ENCODE peak calls at places on chromosomes 13 and 19, in ten cellular contexts. X is endothelial cell of umbilical vein; Y is foreskin melanocyte; T is NCI-H1694 treated with DMSO at 0.1 percent for 48 hours; E is naive thymus-derived CD8-positive, alpha-beta T cell; G is neuronal stem cell; K is amniotic stem cell; U is KBM-7; Q is NCI-H1092; B is nucleus accumbens. V is an unnamed sample.

GRCh38 chr13:43669101-43669500 is 117.7 kb downstream of the ENOX1 start:
- DNase-seq in X (no peak), Y (no peak), T (no peak), E (no peak), G (no peak), K (no peak), U (no peak), Q (no peak), B (no peak), V (no peak)

GRCh38 chr13:39251340-39251739 is 213.1 kb downstream of the NHLRC3 start:
- DNase-seq in X (no peak), Y (no peak), T (no peak), E (no peak), G (no peak), K (no peak), U (no peak), Q (no peak), B (no peak), V (no peak)

GRCh38 chr13:52345048-52345447 is 60.9 kb downstream of the THSD1 start:
- DNase-seq in X (peak), Y (no peak), T (no peak), E (no peak), G (no peak), K (no peak), U (no peak), Q (no peak), B (no peak), V (no peak)

GRCh38 chr13:30880151-30880551 is 25.9 kb upstream of the MEDAG start:
- DNase-seq in X (no peak), Y (no peak), T (no peak), E (no peak), G (no peak), K (no peak), U (no peak), Q (no peak), B (no peak), V (no peak)

GRCh38 chr19:33368074-33368864 is 5.2 kb upstream of the CEBPG start:
- DNase-seq in X (no peak), Y (peak), T (no peak), E (no peak), G (no peak), K (no peak), U (no peak), Q (no peak), B (no peak), V (no peak)

GRCh38 chr13:30119476-30119875 is 187.9 kb downstream of the KATNAL1 start:
- DNase-seq in X (no peak), Y (peak), T (no peak), E (no peak), G (no peak), K (no peak), U (peak), Q (no peak), B (no peak), V (no peak)

GRCh38 chr19:29544656-29545360 is 19.0 kb downstream of the VSTM2B start:
- DNase-seq in X (no peak), Y (no peak), T (no peak), E (no peak), G (no peak), K (no peak), U (no peak), Q (no peak), B (no peak), V (peak)

GRCh38 chr13:113667771-113668490 is 912 bp downstream of the GRK1 start:
- DNase-seq in X (no peak), Y (no peak), T (no peak), E (no peak), G (no peak), K (no peak), U (no peak), Q (no peak), B (no peak), V (peak)

GRCh38 chr19:46863818-46864629 is 3.2 kb downstream of the ARHGAP35 start:
- DNase-seq in X (peak), Y (no peak), T (peak), E (no peak), G (peak), K (no peak), U (no peak), Q (no peak), B (no peak), V (peak)

GRCh38 chr13:25771641-25772478 is 280.0 kb downstream of the SHISA2 start:
- DNase-seq in X (no peak), Y (no peak), T (no peak), E (no peak), G (no peak), K (no peak), U (no peak), Q (no peak), B (no peak), V (no peak)

GRCh38 chr19:30003862-30004261 is 61.8 kb downstream of the URI1 start:
- DNase-seq in X (no peak), Y (peak), T (no peak), E (no peak), G (no peak), K (no peak), U (no peak), Q (no peak), B (no peak), V (no peak)

GRCh38 chr13:99040536-99041141 is 62.8 kb upstream of the DOCK9 start:
- DNase-seq in X (no peak), Y (no peak), T (no peak), E (no peak), G (no peak), K (no peak), U (no peak), Q (no peak), B (no peak), V (no peak)

GRCh38 chr19:39870171-39870971 is 24.2 kb upstream of the FBL start:
- DNase-seq in X (no peak), Y (no peak), T (no peak), E (no peak), G (no peak), K (no peak), U (no peak), Q (peak), B (no peak), V (no peak)

GRCh38 chr13:85408415-85408814 is 390.8 kb downstream of the SLITRK6 start:
- DNase-seq in X (no peak), Y (no peak), T (no peak), E (no peak), G (no peak), K (no peak), U (no peak), Q (no peak), B (no peak), V (no peak)

GRCh38 chr13:44653261-44653660 is 77.1 kb upstream of the TSC22D1 start:
- DNase-seq in X (no peak), Y (no peak), T (no peak), E (no peak), G (no peak), K (no peak), U (no peak), Q (no peak), B (no peak), V (no peak)

GRCh38 chr13:30800107-30800506 is 64.8 kb downstream of the ALOX5AP start:
- DNase-seq in X (no peak), Y (no peak), T (no peak), E (no peak), G (no peak), K (no peak), U (no peak), Q (no peak), B (no peak), V (no peak)

GRCh38 chr19:49149652-49150105 is 5.5 kb downstream of the HRC start:
- DNase-seq in X (peak), Y (peak), T (peak), E (no peak), G (peak), K (peak), U (peak), Q (peak), B (peak), V (peak)

GRCh38 chr19:32649751-32650150 is 25.2 kb downstream of the ANKRD27 start:
- DNase-seq in X (no peak), Y (no peak), T (no peak), E (no peak), G (no peak), K (no peak), U (no peak), Q (no peak), B (no peak), V (no peak)

GRCh38 chr13:55403887-55404487 is 1736.7 kb upstream of the PRR20A start:
- DNase-seq in X (no peak), Y (no peak), T (no peak), E (no peak), G (no peak), K (no peak), U (no peak), Q (no peak), B (no peak), V (no peak)

GRCh38 chr19:11202488-11203193 is 5.3 kb upstream of the KANK2 start:
- DNase-seq in X (no peak), Y (no peak), T (no peak), E (no peak), G (no peak), K (no peak), U (no peak), Q (no peak), B (no peak), V (no peak)

GRCh38 chr13:48356750-48357149 is 53.2 kb downstream of the RB1 start:
- DNase-seq in X (no peak), Y (no peak), T (no peak), E (no peak), G (no peak), K (no peak), U (no peak), Q (no peak), B (no peak), V (no peak)

GRCh38 chr19:53881482-53882390 is at the start of gene PRKCG:
- DNase-seq in X (no peak), Y (no peak), T (no peak), E (peak), G (peak), K (no peak), U (peak), Q (no peak), B (peak), V (peak)